ENCODE peak calls at places on chromosomes 7 and 10, in five cellular contexts. A is natural killer cell; Y is activated naive CD4-positive, alpha-beta T cell treated with Interleukin-2 at 50 U/mL for 16 hours; W is amygdala; X is left ventricle myocardium inferior. V is an unnamed sample.

GRCh38 chr7:48188776-48189520 is 17.7 kb downstream of the ABCA13 start:
- DNase-seq in Y (no peak), W (no peak), X (no peak), A (no peak), V (no peak)

GRCh38 chr10:103476046-103476768 is 2.8 kb downstream of the CALHM3 start:
- DNase-seq in W (no peak), Y (no peak), X (no peak), A (no peak), V (no peak)

GRCh38 chr10:17335065-17335464 is 107.0 kb downstream of the VIM start:
- DNase-seq in A (no peak), W (no peak), Y (no peak), X (no peak), V (no peak)

GRCh38 chr10:86798636-86799035 is 42.2 kb downstream of the BMPR1A start:
- DNase-seq in A (no peak), Y (no peak), X (no peak), W (no peak), V (no peak)

GRCh38 chr7:101015626-101016025 is 4.3 kb upstream of the MUC17 start:
- DNase-seq in A (no peak), X (no peak), W (no peak), Y (no peak), V (no peak)

GRCh38 chr7:70178787-70179186 is 580.5 kb downstream of the AUTS2 start:
- DNase-seq in W (no peak), A (no peak), X (no peak), Y (no peak), V (no peak)

GRCh38 chr7:159070422-159071148 is 74.1 kb downstream of the VIPR2 start:
- DNase-seq in A (no peak), X (no peak), W (no peak), Y (peak), V (no peak)

GRCh38 chr10:828191-828590 is 103.3 kb downstream of the LARP4B start:
- DNase-seq in X (no peak), W (no peak), Y (no peak), A (no peak), V (no peak)

GRCh38 chr10:19825690-19826089 is 9.5 kb downstream of the PLXDC2 start:
- DNase-seq in A (no peak), X (no peak), Y (no peak), W (no peak), V (no peak)

GRCh38 chr10:1546431-1547110 is 190.8 kb downstream of the ADARB2 start:
- DNase-seq in Y (no peak), X (no peak), A (no peak), W (no peak), V (no peak)

GRCh38 chr10:28242560-28243204 is 60.2 kb downstream of the MPP7 start:
- DNase-seq in A (no peak), X (no peak), W (no peak), Y (no peak), V (no peak)

GRCh38 chr10:12954866-12955265 is 46.6 kb downstream of the CCDC3 start:
- DNase-seq in X (no peak), Y (no peak), W (no peak), A (no peak), V (no peak)

GRCh38 chr7:4527988-4528641 is 154.0 kb upstream of the FOXK1 start:
- DNase-seq in X (no peak), W (no peak), A (no peak), Y (no peak), V (no peak)

GRCh38 chr10:50623299-50624153 is at the start of gene SGMS1:
- DNase-seq in A (peak), X (peak), Y (peak), W (peak), V (peak)

GRCh38 chr7:18520450-18521235 is 25.1 kb downstream of the HDAC9 start:
- DNase-seq in W (no peak), A (no peak), X (no peak), Y (no peak), V (no peak)

GRCh38 chr7:137696376-137696775 is 150.4 kb downstream of the DGKI start:
- DNase-seq in Y (no peak), X (no peak), A (no peak), W (no peak), V (no peak)

GRCh38 chr10:108469940-108470339 is 1305.4 kb upstream of the SORCS1 start:
- DNase-seq in X (no peak), Y (no peak), W (no peak), A (no peak), V (no peak)

GRCh38 chr10:48667960-48668541 is 16.6 kb upstream of the WDFY4 start:
- DNase-seq in A (no peak), X (no peak), W (no peak), Y (no peak), V (peak)

GRCh38 chr7:29377718-29378117 is 183.1 kb downstream of the CHN2 start:
- DNase-seq in Y (no peak), W (no peak), X (no peak), A (no peak), V (no peak)

GRCh38 chr7:30702200-30702599 is 19.9 kb upstream of the CRHR2 start:
- DNase-seq in X (no peak), Y (no peak), A (no peak), W (no peak), V (no peak)

GRCh38 chr10:71133710-71134686 is 78.4 kb upstream of the UNC5B start:
- DNase-seq in Y (no peak), A (no peak), X (no peak), W (no peak), V (no peak)

GRCh38 chr7:98420966-98421612 is 20.2 kb upstream of the BAIAP2L1 start:
- DNase-seq in Y (peak), X (peak), W (no peak), A (peak), V (peak)

GRCh38 chr7:157009170-157009777 is 1.2 kb downstream of the MNX1 start:
- DNase-seq in A (no peak), W (no peak), Y (no peak), X (no peak), V (no peak)

GRCh38 chr7:47435889-47436312 is 146.0 kb downstream of the TNS3 start:
- DNase-seq in A (no peak), Y (no peak), W (no peak), X (peak), V (no peak)

GRCh38 chr7:142804715-142805114 is 33.9 kb downstream of the PRSS2 start:
- DNase-seq in X (no peak), Y (no peak), A (no peak), W (no peak), V (no peak)

GRCh38 chr7:51732066-51732465 is 415.5 kb upstream of the COBL start:
- DNase-seq in W (peak), X (no peak), A (no peak), Y (no peak), V (no peak)

GRCh38 chr10:124248646-124249045 is 155.2 kb upstream of the CHST15 start:
- DNase-seq in X (no peak), Y (no peak), A (no peak), W (no peak), V (no peak)

GRCh38 chr7:129840757-129841156 is 112.0 kb downstream of the UBE2H start:
- DNase-seq in X (no peak), A (no peak), Y (no peak), W (no peak), V (no peak)

GRCh38 chr7:13411641-13412040 is 577.8 kb downstream of the ETV1 start:
- DNase-seq in X (no peak), W (no peak), A (no peak), Y (no peak), V (no peak)

GRCh38 chr10:13276749-13277394 is 23.0 kb downstream of the PHYH start:
- DNase-seq in W (no peak), A (no peak), X (no peak), Y (no peak), V (no peak)

GRCh38 chr10:124739996-124740373 is 4.2 kb downstream of the FAM53B start:
- DNase-seq in X (no peak), A (no peak), W (no peak), Y (no peak), V (no peak)

GRCh38 chr10:45627412-45628048 is 45.0 kb downstream of the ZFAND4 start:
- DNase-seq in A (no peak), X (peak), Y (no peak), W (no peak), V (no peak)

GRCh38 chr7:2544541-2545188 is 10.7 kb downstream of the BRAT1 start:
- DNase-seq in X (no peak), A (no peak), Y (no peak), W (no peak), V (no peak)

GRCh38 chr10:104317195-104318095 is 20.8 kb downstream of the ITPRIP start:
- DNase-seq in X (no peak), W (no peak), Y (no peak), A (no peak), V (no peak)

GRCh38 chr7:139562972-139563565 is 39.6 kb downstream of the CLEC2L start:
- DNase-seq in Y (no peak), X (no peak), A (no peak), W (no peak), V (no peak)

GRCh38 chr7:157309990-157310668 is 26.7 kb upstream of the DNAJB6 start:
- DNase-seq in Y (no peak), X (no peak), W (no peak), A (no peak), V (no peak)

GRCh38 chr7:134701272-134701671 is 54.6 kb downstream of the BPGM start:
- DNase-seq in X (no peak), W (no peak), A (no peak), Y (no peak), V (no peak)

GRCh38 chr10:85618841-85619240 is 747.8 kb downstream of the GRID1 start:
- DNase-seq in X (no peak), W (no peak), Y (no peak), A (no peak), V (no peak)

V was measured in activated B cell treated with CpG ODN at 0.5 μM for 24 hours.